ENCODE peak calls at places on chromosomes 12 and 14, in five cellular contexts. H, E, B, F and R are unnamed samples.

GRCh38 chr12:40058721-40059190 is 47.1 kb downstream of the SLC2A13 start:
- DNase-seq in H (no peak), E (peak), B (no peak), F (no peak), R (no peak)

GRCh38 chr12:65891219-65891618 is 66.9 kb downstream of the HMGA2 start:
- DNase-seq in H (no peak), E (peak), B (no peak), F (no peak), R (no peak)

GRCh38 chr14:99213101-99213500 is 58.9 kb downstream of the BCL11B start:
- DNase-seq in H (no peak), E (no peak), B (no peak), F (no peak), R (no peak)

GRCh38 chr12:88306471-88307069 is 164.5 kb downstream of the TMTC3 start:
- DNase-seq in H (no peak), E (peak), B (peak), F (no peak), R (no peak)

GRCh38 chr12:4388662-4389061 is 9.2 kb upstream of the FGF23 start:
- DNase-seq in H (no peak), E (no peak), B (peak), F (no peak), R (no peak)

GRCh38 chr14:100124551-100125088 is 34.8 kb downstream of the DEGS2 start:
- DNase-seq in H (no peak), E (no peak), B (no peak), F (no peak), R (no peak)

GRCh38 chr14:60652674-60653387 is 3.6 kb upstream of the SIX1 start:
- DNase-seq in H (no peak), E (no peak), B (no peak), F (no peak), R (no peak)

GRCh38 chr12:68176252-68176651 is 16.7 kb upstream of the IFNG start:
- DNase-seq in H (no peak), E (no peak), B (no peak), F (no peak), R (no peak)

GRCh38 chr12:117189725-117190209 is 503 bp downstream of the FBXO21 start:
- DNase-seq in H (peak), E (peak), B (peak), F (no peak), R (peak)

GRCh38 chr12:57551637-57552305 is 1.9 kb downstream of the KIF5A start:
- DNase-seq in H (no peak), E (no peak), B (no peak), F (no peak), R (no peak)

GRCh38 chr14:92340071-92340470 is 17.1 kb downstream of the SLC24A4 start:
- DNase-seq in H (no peak), E (no peak), B (no peak), F (no peak), R (no peak)

GRCh38 chr12:100156731-100157426 is 14.2 kb upstream of the BLTP3B start:
- DNase-seq in H (no peak), E (no peak), B (no peak), F (no peak), R (no peak)

GRCh38 chr14:53652068-53652467 is 304.6 kb downstream of the BMP4 start:
- DNase-seq in H (no peak), E (no peak), B (no peak), F (no peak), R (no peak)

GRCh38 chr12:47551426-47551851 is 154.4 kb downstream of the RPAP3 start:
- DNase-seq in H (no peak), E (peak), B (no peak), F (no peak), R (no peak)

GRCh38 chr12:19483727-19484126 is 44.4 kb downstream of the AEBP2 start:
- DNase-seq in H (no peak), E (no peak), B (no peak), F (no peak), R (no peak)